ENCODE peak calls at places on chromosomes 12 and 14, in seven cellular contexts. One of them, this sample, is unnamed.

GRCh38 chr14:20477211-20477876 is 8.1 kb downstream of the PNP start:
- DNase-seq in stomach: peak; percentile 73
- DNase-seq in spleen: no peak
- DNase-seq in HL-60: peak; percentile 84
- DNase-seq in GM23338: no peak
- DNase-seq in suprapubic skin: no peak
- DNase-seq in HCT116: no peak
- DNase-seq in this sample: no peak

GRCh38 chr12:96197503-96198272 is 3.5 kb downstream of the ELK3 start:
- DNase-seq in stomach: no peak
- DNase-seq in spleen: no peak
- DNase-seq in HL-60: no peak
- DNase-seq in GM23338: no peak
- DNase-seq in suprapubic skin: no peak
- DNase-seq in HCT116: peak; percentile 82
- DNase-seq in this sample: no peak

GRCh38 chr12:15979096-15980091 is 68.3 kb downstream of the DERA start:
- DNase-seq in stomach: no peak
- DNase-seq in spleen: no peak
- DNase-seq in HL-60: no peak
- DNase-seq in GM23338: peak; percentile 67
- DNase-seq in suprapubic skin: no peak
- DNase-seq in HCT116: no peak
- DNase-seq in this sample: no peak

GRCh38 chr12:116320839-116321238 is 43.3 kb upstream of the MED13L start:
- DNase-seq in stomach: no peak
- DNase-seq in spleen: no peak
- DNase-seq in HL-60: no peak
- DNase-seq in GM23338: no peak
- DNase-seq in suprapubic skin: no peak
- DNase-seq in HCT116: no peak
- DNase-seq in this sample: no peak

GRCh38 chr12:108647199-108647935 is 13.7 kb upstream of the SELPLG start:
- DNase-seq in stomach: no peak
- DNase-seq in spleen: no peak
- DNase-seq in HL-60: no peak
- DNase-seq in GM23338: peak; percentile 41
- DNase-seq in suprapubic skin: no peak
- DNase-seq in HCT116: no peak
- DNase-seq in this sample: no peak

GRCh38 chr12:12872139-12872933 is 19.0 kb upstream of the GPRC5A start:
- DNase-seq in stomach: peak; percentile 55
- DNase-seq in spleen: no peak
- DNase-seq in HL-60: no peak
- DNase-seq in GM23338: peak; percentile 36
- DNase-seq in suprapubic skin: no peak
- DNase-seq in HCT116: peak; percentile 87
- DNase-seq in this sample: no peak

GRCh38 chr14:52014601-52015267 is 25.4 kb downstream of the RTRAF start:
- DNase-seq in stomach: no peak
- DNase-seq in spleen: no peak
- DNase-seq in HL-60: peak; percentile 35
- DNase-seq in GM23338: no peak
- DNase-seq in suprapubic skin: no peak
- DNase-seq in HCT116: no peak
- DNase-seq in this sample: no peak

GRCh38 chr14:96085369-96085768 is 46.2 kb downstream of the C14orf132 start:
- DNase-seq in stomach: no peak
- DNase-seq in spleen: peak; percentile 41
- DNase-seq in HL-60: no peak
- DNase-seq in GM23338: no peak
- DNase-seq in suprapubic skin: peak; percentile 34
- DNase-seq in HCT116: no peak
- DNase-seq in this sample: no peak

GRCh38 chr12:105466901-105467598 is 136.6 kb downstream of the C12orf75 start:
- DNase-seq in stomach: no peak
- DNase-seq in spleen: no peak
- DNase-seq in HL-60: no peak
- DNase-seq in GM23338: no peak
- DNase-seq in suprapubic skin: no peak
- DNase-seq in HCT116: no peak
- DNase-seq in this sample: no peak

GRCh38 chr14:102227184-102227964 is 77.6 kb downstream of the MOK start:
- DNase-seq in stomach: no peak
- DNase-seq in spleen: no peak
- DNase-seq in HL-60: no peak
- DNase-seq in GM23338: no peak
- DNase-seq in suprapubic skin: no peak
- DNase-seq in HCT116: no peak
- DNase-seq in this sample: no peak

GRCh38 chr12:83106873-83107272 is 420.2 kb downstream of the TMTC2 start:
- DNase-seq in stomach: no peak
- DNase-seq in spleen: no peak
- DNase-seq in HL-60: no peak
- DNase-seq in GM23338: no peak
- DNase-seq in suprapubic skin: no peak
- DNase-seq in HCT116: no peak
- DNase-seq in this sample: no peak

DNA sequence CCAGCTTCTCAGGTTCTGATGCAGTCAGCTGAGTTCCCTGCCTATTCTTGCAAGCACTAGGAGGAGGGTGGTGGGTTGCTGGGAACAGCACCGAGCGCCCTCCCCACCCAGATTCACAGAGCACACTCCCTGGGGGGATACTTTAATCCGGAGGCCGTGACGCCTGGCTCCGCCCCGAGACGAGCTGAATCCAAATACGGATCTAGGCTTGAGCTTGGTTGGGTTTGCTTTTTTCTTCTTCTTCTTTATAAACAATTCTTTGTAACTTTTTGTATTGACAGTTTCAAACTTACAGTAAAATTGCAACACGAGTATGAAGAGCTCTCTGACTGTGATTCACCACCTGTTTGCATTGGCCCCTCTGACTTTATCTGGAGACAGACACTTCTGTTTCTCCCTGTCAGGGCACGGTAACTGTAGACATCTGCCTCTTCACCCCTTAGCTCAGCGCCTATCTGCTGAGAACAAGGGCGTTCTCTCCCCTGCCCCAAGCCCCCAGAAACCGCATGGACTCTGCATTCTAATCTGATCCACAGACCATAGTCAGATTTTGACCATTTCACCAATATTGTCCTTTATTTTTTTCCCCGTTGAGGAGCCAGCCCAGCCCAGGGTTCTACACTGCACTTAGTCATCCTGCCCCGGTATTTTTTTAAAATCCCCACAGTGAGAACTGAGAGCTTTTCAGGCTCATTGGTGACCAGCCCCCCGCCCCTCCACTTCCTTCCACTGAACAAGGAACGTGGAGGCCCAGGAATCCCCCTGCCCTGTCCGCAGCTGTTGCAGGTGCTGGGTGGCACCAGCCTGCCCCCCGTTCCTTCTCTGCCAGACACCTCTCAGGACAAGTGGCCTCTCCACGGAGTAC is 11.5 kb downstream of the RHOF start:
- DNase-seq in stomach: no peak
- DNase-seq in spleen: no peak
- DNase-seq in HL-60: peak; percentile 34
- DNase-seq in GM23338: no peak
- DNase-seq in suprapubic skin: no peak
- DNase-seq in HCT116: no peak
- DNase-seq in this sample: no peak
- TF ChIP-seq POLR2AphosphoS5 in stomach: no peak
- TF ChIP-seq POLR2AphosphoS5 in spleen: no peak
- TF ChIP-seq POLR2AphosphoS5 in HL-60: no peak
- TF ChIP-seq POLR2AphosphoS5 in GM23338: peak; percentile 14
- TF ChIP-seq POLR2AphosphoS5 in suprapubic skin: no peak
- TF ChIP-seq POLR2AphosphoS5 in HCT116: peak; percentile 16
- TF ChIP-seq POLR2AphosphoS5 in this sample: peak; percentile 15

GRCh38 chr12:93736640-93737178 is 59.5 kb downstream of the CRADD start:
- DNase-seq in stomach: no peak
- DNase-seq in spleen: no peak
- DNase-seq in HL-60: no peak
- DNase-seq in GM23338: no peak
- DNase-seq in suprapubic skin: no peak
- DNase-seq in HCT116: no peak
- DNase-seq in this sample: no peak

GRCh38 chr12:93738199-93739058 is 61.3 kb downstream of the CRADD start:
- DNase-seq in stomach: no peak
- DNase-seq in spleen: no peak
- DNase-seq in HL-60: no peak
- DNase-seq in GM23338: no peak
- DNase-seq in suprapubic skin: no peak
- DNase-seq in HCT116: no peak
- DNase-seq in this sample: no peak

GRCh38 chr12:93740721-93741120 is 63.5 kb downstream of the CRADD start:
- DNase-seq in stomach: no peak
- DNase-seq in spleen: no peak
- DNase-seq in HL-60: no peak
- DNase-seq in GM23338: peak; percentile 11
- DNase-seq in suprapubic skin: no peak
- DNase-seq in HCT116: no peak
- DNase-seq in this sample: no peak

GRCh38 chr12:93734784-93735183 is 57.6 kb downstream of the CRADD start:
- DNase-seq in stomach: no peak
- DNase-seq in spleen: no peak
- DNase-seq in HL-60: no peak
- DNase-seq in GM23338: no peak
- DNase-seq in suprapubic skin: no peak
- DNase-seq in HCT116: no peak
- DNase-seq in this sample: no peak

GRCh38 chr12:93737457-93738198 is 60.5 kb downstream of the CRADD start:
- DNase-seq in stomach: no peak
- DNase-seq in spleen: no peak
- DNase-seq in HL-60: no peak
- DNase-seq in GM23338: no peak
- DNase-seq in suprapubic skin: no peak
- DNase-seq in HCT116: no peak
- DNase-seq in this sample: no peak
- TF ChIP-seq POLR2AphosphoS5 in stomach: no peak
- TF ChIP-seq POLR2AphosphoS5 in spleen: no peak
- TF ChIP-seq POLR2AphosphoS5 in HL-60: no peak
- TF ChIP-seq POLR2AphosphoS5 in GM23338: no peak
- TF ChIP-seq POLR2AphosphoS5 in suprapubic skin: no peak
- TF ChIP-seq POLR2AphosphoS5 in HCT116: no peak
- TF ChIP-seq POLR2AphosphoS5 in this sample: no peak

DNA sequence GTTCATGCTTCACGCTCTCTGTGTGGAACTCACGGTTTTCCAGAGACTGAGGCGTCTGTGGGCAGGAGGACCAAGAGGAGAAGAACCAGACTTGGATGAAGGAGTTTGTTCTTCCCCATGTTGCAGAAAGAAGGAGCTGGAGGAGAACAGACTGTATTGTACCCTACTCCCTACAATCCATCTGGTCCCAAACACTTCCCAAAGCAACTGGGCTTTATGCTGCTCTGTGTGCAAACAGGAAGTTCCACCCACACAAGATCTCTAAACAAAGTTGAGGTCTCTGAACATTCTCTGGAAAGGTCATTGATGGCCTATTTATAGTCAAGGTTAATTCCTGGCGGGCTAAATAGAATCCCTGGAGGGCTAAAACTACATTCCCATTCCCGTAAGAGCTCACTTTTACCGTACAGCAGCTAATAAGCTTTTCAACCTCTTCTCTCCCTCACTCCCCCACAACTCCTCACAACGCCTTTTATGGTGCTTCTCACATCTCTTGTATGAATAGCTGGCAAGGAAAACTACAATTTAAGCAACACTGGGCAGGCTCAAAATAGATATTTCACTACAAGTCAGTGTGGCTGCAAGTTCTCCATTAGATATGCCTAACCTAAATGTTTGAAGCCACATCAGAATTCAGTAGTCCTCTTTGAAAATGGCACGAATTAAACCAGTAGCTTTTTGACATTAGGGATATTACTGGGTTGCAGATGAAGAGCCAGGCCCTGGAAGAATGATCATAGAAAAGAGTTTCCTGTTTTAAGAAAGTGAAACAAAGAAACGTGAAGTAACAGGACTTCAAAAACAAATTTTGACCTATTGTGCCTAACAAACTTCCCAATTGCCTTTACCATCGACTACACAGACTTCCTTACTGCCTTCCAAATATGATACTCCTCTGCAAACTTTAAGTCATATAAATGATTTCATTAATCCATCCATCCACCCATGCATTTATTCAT is at the start of gene A2M:
- DNase-seq in stomach: no peak
- DNase-seq in spleen: no peak
- DNase-seq in HL-60: no peak
- DNase-seq in GM23338: no peak
- DNase-seq in suprapubic skin: no peak
- DNase-seq in HCT116: no peak
- DNase-seq in this sample: no peak
- TF ChIP-seq POLR2AphosphoS5 in stomach: peak; percentile 55
- TF ChIP-seq POLR2AphosphoS5 in spleen: no peak
- TF ChIP-seq POLR2AphosphoS5 in HL-60: no peak
- TF ChIP-seq POLR2AphosphoS5 in GM23338: no peak
- TF ChIP-seq POLR2AphosphoS5 in suprapubic skin: no peak
- TF ChIP-seq POLR2AphosphoS5 in HCT116: no peak
- TF ChIP-seq POLR2AphosphoS5 in this sample: no peak

GRCh38 chr14:61382842-61383241 is 61.5 kb downstream of the PRKCH start:
- DNase-seq in stomach: no peak
- DNase-seq in spleen: no peak
- DNase-seq in HL-60: no peak
- DNase-seq in GM23338: no peak
- DNase-seq in suprapubic skin: no peak
- DNase-seq in HCT116: no peak
- DNase-seq in this sample: no peak
- TF ChIP-seq POLR2AphosphoS5 in stomach: no peak
- TF ChIP-seq POLR2AphosphoS5 in spleen: no peak
- TF ChIP-seq POLR2AphosphoS5 in HL-60: no peak
- TF ChIP-seq POLR2AphosphoS5 in GM23338: no peak
- TF ChIP-seq POLR2AphosphoS5 in suprapubic skin: no peak
- TF ChIP-seq POLR2AphosphoS5 in HCT116: no peak
- TF ChIP-seq POLR2AphosphoS5 in this sample: no peak

DNA sequence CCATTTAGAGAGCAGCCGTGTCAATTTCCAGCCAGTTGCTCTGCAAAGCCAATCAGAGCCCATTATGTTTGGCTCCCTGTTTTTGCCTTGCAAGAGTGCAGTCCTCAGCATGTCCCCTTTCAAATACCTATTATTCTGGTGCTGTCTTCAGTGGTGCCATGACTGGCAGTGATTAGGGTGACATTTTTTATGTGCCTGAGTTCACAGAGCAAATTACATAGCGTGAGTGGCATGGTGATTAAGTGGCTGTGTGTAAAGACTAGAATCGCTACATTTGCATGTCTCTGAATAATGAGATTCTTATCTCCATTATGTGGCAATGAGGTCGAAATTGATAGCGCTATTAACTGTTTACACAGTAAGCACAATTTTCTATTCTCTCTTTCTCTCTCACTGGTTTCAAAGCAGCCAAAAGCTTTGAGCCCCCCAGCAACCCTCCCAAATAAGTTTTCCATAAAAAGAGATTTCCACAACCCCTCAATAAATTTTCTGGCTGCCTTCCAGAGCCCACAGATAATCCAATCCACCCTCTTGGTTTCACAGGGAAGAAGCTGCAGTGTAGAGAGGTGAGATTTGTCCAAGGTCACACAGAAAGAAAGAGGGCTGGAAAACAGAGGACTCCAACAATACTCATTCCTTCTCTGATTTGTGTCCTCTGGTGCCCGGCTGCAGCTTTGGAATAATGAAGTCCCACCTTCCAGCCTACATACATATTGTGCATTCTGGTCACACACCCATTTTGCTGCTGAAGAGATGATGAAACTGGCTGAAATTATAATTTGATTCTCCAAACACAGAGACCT is 58.8 kb upstream of the NUDT4 start:
- DNase-seq in stomach: no peak
- DNase-seq in spleen: no peak
- DNase-seq in HL-60: no peak
- DNase-seq in GM23338: no peak
- DNase-seq in suprapubic skin: no peak
- DNase-seq in HCT116: no peak
- DNase-seq in this sample: no peak
- TF ChIP-seq POLR2AphosphoS5 in stomach: no peak
- TF ChIP-seq POLR2AphosphoS5 in spleen: no peak
- TF ChIP-seq POLR2AphosphoS5 in HL-60: no peak
- TF ChIP-seq POLR2AphosphoS5 in GM23338: no peak
- TF ChIP-seq POLR2AphosphoS5 in suprapubic skin: no peak
- TF ChIP-seq POLR2AphosphoS5 in HCT116: no peak
- TF ChIP-seq POLR2AphosphoS5 in this sample: no peak

This sample was measured in H1.